ENCODE peak calls at places on chromosomes 11 and 22, in nine cellular contexts. J is lung; C is GM23248; E is CD8-positive, alpha-beta memory T cell; K is PC-3; R is sigmoid colon; P is H1; M is effector memory CD4-positive, alpha-beta T cell; X is stomach. N is an unnamed sample.
A peak's percentile ranks its signal among the peaks of the same experiment; 100 is the strongest.

GRCh38 chr11:65435330-65435931 is 12.8 kb downstream of the NEAT1 start:
- DNase-seq in P (peak; percentile 19), E (no peak), J (no peak), X (no peak), K (no peak), M (no peak), R (peak; percentile 68), C (peak; percentile 39), N (no peak)

GRCh38 chr11:69429716-69430491 is 51.6 kb upstream of the LINC01488 start:
- DNase-seq in P (no peak), K (no peak), J (no peak), C (no peak), R (peak; percentile 58), M (no peak), X (no peak), E (no peak), N (no peak)

GRCh38 chr11:64298966-64299846 is 952 bp upstream of the CATSPERZ start:
- DNase-seq in P (peak; percentile 69), X (peak; percentile 79), E (no peak), C (peak; percentile 68), M (no peak), K (no peak), J (no peak), R (peak; percentile 88), N (peak; percentile 74)

GRCh38 chr11:32830413-32830738 is 649 bp downstream of the PRRG4 start:
- DNase-seq in M (no peak), J (peak; percentile 71), R (no peak), K (peak; percentile 69), P (no peak), C (no peak), X (peak; percentile 65), E (no peak), N (peak; percentile 14)

GRCh38 chr22:49738566-49738965 is 89.1 kb downstream of the BRD1 start:
- DNase-seq in J (no peak), P (no peak), C (no peak), E (no peak), X (peak; percentile 19), M (no peak), K (no peak), R (no peak), N (no peak)

GRCh38 chr11:27255447-27255828 is 107.6 kb downstream of the CCDC34 start:
- DNase-seq in J (no peak), R (no peak), C (peak; percentile 89), K (no peak), M (no peak), E (no peak), P (no peak), X (no peak), N (no peak)

GRCh38 chr22:28440517-28441366 is 238.9 kb downstream of the TTC28 start:
- DNase-seq in R (no peak), K (no peak), X (no peak), C (peak; percentile 67), E (no peak), P (no peak), J (no peak), M (no peak), N (peak; percentile 7)

GRCh38 chr22:33652596-33652995 is 267.7 kb downstream of the LARGE1 start:
- DNase-seq in M (no peak), P (no peak), K (no peak), J (no peak), E (no peak), R (no peak), X (no peak), C (peak; percentile 15), N (peak; percentile 23)

GRCh38 chr22:39348909-39349505 is 784 bp upstream of the SYNGR1 start:
- DNase-seq in J (no peak), R (no peak), E (no peak), C (no peak), K (no peak), X (no peak), P (no peak), M (no peak), N (no peak)

GRCh38 chr11:75032550-75032935 is 43.8 kb downstream of the NEU3 start:
- DNase-seq in P (peak; percentile 27), E (no peak), M (no peak), R (no peak), C (no peak), K (no peak), X (no peak), J (peak; percentile 13), N (no peak)

GRCh38 chr11:86119062-86119461 is 50.2 kb upstream of the PICALM start:
- DNase-seq in E (no peak), P (no peak), M (no peak), K (no peak), C (no peak), X (no peak), J (no peak), R (peak; percentile 72), N (no peak)

GRCh38 chr22:35349368-35349703 is 31.6 kb upstream of the HMOX1 start:
- DNase-seq in R (no peak), C (no peak), P (no peak), M (no peak), X (no peak), K (no peak), E (no peak), J (no peak), N (no peak)

GRCh38 chr11:66475349-66476172 is 4.7 kb upstream of the DPP3 start:
- DNase-seq in R (no peak), P (peak; percentile 44), J (no peak), C (no peak), K (no peak), M (no peak), E (no peak), X (no peak), N (no peak)

GRCh38 chr11:66478823-66479740 is 1.2 kb upstream of the DPP3 start:
- DNase-seq in E (peak; percentile 17), R (peak; percentile 81), X (peak; percentile 50), P (peak; percentile 75), M (no peak), C (peak; percentile 74), J (peak; percentile 35), K (peak; percentile 62), N (peak; percentile 66)

GRCh38 chr11:66476173-66476840 is 3.9 kb upstream of the DPP3 start:
- DNase-seq in P (peak; percentile 48), R (no peak), X (no peak), J (no peak), C (no peak), K (no peak), E (no peak), M (no peak), N (no peak)

GRCh38 chr11:66477256-66478201 is 2.7 kb upstream of the DPP3 start:
- DNase-seq in C (no peak), P (peak; percentile 49), X (no peak), K (no peak), R (no peak), E (no peak), J (no peak), M (no peak), N (no peak)

DNA sequence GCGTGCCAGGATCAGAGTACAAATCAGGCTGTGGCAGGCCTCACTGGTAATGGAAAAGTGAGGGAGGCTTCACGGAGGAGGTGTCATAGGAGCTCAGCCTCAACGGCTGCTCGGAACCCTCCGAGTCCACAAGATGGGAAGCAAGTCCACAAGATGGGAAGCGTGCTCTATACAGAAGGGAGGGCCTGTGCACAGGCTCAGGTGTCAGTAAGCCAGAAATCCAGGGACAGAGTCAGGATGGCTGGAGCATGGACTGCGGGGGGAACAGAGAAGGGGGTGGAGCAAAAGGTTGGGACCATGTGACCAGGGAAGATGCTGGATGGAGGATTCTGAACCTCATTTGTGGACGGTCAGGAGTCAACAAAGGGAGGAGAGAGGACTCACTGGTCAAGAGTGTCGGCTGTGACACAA is 3.4 kb upstream of the DPP3 start:
- DNase-seq in C (no peak), P (peak; percentile 51), E (no peak), J (no peak), K (no peak), X (no peak), R (no peak), M (no peak), N (no peak)
- H3K4me1 ChIP-seq in C (peaks cover 8% of the 10 kb centered on the region), P (no peaks in the 10 kb centered on the region), E (peaks cover 18% of the 10 kb centered on the region), J (peaks cover 4% of the 10 kb centered on the region), K (peaks cover 14% of the 10 kb centered on the region), X (peaks cover 29% of the 10 kb centered on the region), R (peaks cover 19% of the 10 kb centered on the region), M (peaks cover 17% of the 10 kb centered on the region), N (peaks cover 8% of the 10 kb centered on the region)

GRCh38 chr22:30214703-30215405 is 31.7 kb downstream of the LIF start:
- DNase-seq in X (no peak), M (no peak), P (no peak), K (no peak), R (no peak), J (no peak), E (no peak), C (no peak), N (no peak)
- H3K4me1 ChIP-seq in X (peaks cover 11% of the 10 kb centered on the region), M (peaks cover 8% of the 10 kb centered on the region), P (peaks cover 13% of the 10 kb centered on the region), K (peaks cover 44% of the 10 kb centered on the region), R (peaks cover 11% of the 10 kb centered on the region), J (peaks cover 8% of the 10 kb centered on the region), E (peaks cover 8% of the 10 kb centered on the region), C (peaks cover 26% of the 10 kb centered on the region), N (peaks cover 15% of the 10 kb centered on the region)

DNA sequence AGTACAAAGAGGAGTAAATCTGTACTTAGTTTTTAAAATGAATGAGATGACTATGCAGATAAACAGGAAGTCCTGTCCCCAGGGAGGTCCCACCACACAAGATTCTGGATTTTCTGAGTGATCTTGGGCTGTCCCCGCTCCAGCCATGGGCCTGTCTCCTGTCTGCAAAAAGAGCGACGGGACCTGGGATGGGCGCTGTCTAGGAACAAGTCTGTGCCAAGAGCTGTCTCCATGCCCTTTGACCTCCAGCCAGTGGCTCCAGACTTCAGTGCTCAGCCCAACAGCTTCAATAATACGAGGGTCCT is 6.0 kb downstream of the CSNK1E start:
- DNase-seq in C (peak; percentile 66), R (no peak), K (no peak), P (no peak), M (no peak), X (no peak), J (no peak), E (no peak), N (no peak)
- H3K4me1 ChIP-seq in C (peaks cover 55% of the 10 kb centered on the region), R (peaks cover 84% of the 10 kb centered on the region), K (peaks cover 51% of the 10 kb centered on the region), P (peaks cover 36% of the 10 kb centered on the region), M (peaks cover 38% of the 10 kb centered on the region), X (peaks cover 97% of the 10 kb centered on the region), J (peaks cover 36% of the 10 kb centered on the region), E (peaks cover 40% of the 10 kb centered on the region), N (peaks cover 79% of the 10 kb centered on the region)

DNA sequence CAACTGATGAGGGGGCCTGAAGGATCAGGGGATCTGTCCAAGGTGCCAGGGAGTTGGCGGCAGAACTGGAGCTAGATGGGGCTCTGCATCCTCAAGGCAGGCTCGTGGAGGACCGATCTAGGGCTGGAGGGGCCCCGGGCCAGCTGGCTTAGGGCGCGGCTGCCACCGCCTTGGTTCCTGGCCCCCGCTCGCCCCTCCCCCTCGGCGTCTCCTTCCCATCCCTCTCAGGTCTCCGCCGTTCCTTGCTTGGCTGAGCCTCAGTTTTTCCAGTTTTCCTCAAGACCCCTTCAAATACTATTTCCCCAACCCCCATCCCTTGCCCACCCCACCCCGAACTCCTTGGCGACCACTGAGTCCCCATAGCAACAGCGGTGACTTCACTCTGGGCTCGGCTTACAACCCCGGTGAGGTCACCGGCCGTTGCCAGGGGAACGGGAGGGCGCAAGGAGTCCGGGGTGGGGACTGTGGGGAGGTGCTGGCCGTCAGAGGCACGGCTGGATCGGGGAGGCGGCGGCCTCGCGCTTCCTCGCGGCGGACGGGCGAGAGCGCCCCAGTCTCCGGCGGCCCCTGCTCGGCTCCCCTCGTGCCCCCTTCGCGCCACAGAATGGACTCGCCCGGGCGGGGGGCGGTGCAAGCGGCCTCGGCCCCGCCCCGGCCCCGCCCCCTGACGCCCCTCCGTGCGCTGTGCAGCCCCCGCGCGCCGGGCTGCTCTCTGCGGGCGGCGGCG is 7.5 kb downstream of the FREY1 start:
- DNase-seq in K (peak; percentile 64), M (peak; percentile 43), X (peak; percentile 79), P (peak; percentile 90), E (peak; percentile 46), J (peak; percentile 82), R (peak; percentile 94), C (peak; percentile 95), N (peak; percentile 91)
- H3K4me1 ChIP-seq in K (peaks cover 7% of the 10 kb centered on the region), M (peaks cover 18% of the 10 kb centered on the region), X (peaks cover 41% of the 10 kb centered on the region), P (peaks cover 21% of the 10 kb centered on the region), E (peaks cover 9% of the 10 kb centered on the region), J (peaks cover 10% of the 10 kb centered on the region), R (peaks cover 26% of the 10 kb centered on the region), C (no peaks in the 10 kb centered on the region), N (peaks cover 22% of the 10 kb centered on the region)

GRCh38 chr11:31827458-31828206 is 16.5 kb upstream of the PAX6 start:
- DNase-seq in K (no peak), J (no peak), E (no peak), C (no peak), M (no peak), R (no peak), X (no peak), P (no peak), N (no peak)
- H3K4me1 ChIP-seq in K (no peaks in the 10 kb centered on the region), J (peaks cover 5% of the 10 kb centered on the region), E (no peaks in the 10 kb centered on the region), C (no peaks in the 10 kb centered on the region), M (no peaks in the 10 kb centered on the region), R (peaks cover 27% of the 10 kb centered on the region), X (peaks cover 33% of the 10 kb centered on the region), P (peaks cover 36% of the 10 kb centered on the region), N (no peaks in the 10 kb centered on the region)

N was measured in adrenal gland.